ENCODE peak calls at places on chromosomes 3 and 15, in eight cellular contexts. S is SK-N-SH; X is effector memory CD4-positive, alpha-beta T cell; G is H1; N is PC-9; A is IMR-90; V is neural progenitor cell; T is uterus. D is an unnamed sample. For H3K4me1, the result is how much of the 10 kb centered on the place peaks cover.

GRCh38 chr15:39285663-39286062 is 295.2 kb upstream of the THBS1 start:
- DNase-seq in A (peak), N (no peak), S (no peak), V (no peak), G (no peak), T (no peak), X (no peak), D (no peak)

GRCh38 chr3:40382617-40382979 is 4.4 kb upstream of the ENTPD3 start:
- DNase-seq in A (no peak), V (no peak), T (no peak), X (no peak), N (no peak), G (no peak), S (no peak), D (no peak)

GRCh38 chr3:156449712-156450574 is 105.0 kb downstream of the SSR3 start:
- DNase-seq in V (peak), N (no peak), G (no peak), X (no peak), S (peak), T (no peak), A (peak), D (no peak)

GRCh38 chr3:172562881-172563835 is 39.9 kb upstream of the TNFSF10 start:
- DNase-seq in G (no peak), A (peak), V (no peak), X (no peak), S (no peak), T (no peak), N (peak), D (no peak)

GRCh38 chr3:53026423-53027162 is 19.3 kb downstream of the SFMBT1 start:
- DNase-seq in T (no peak), N (no peak), V (no peak), A (no peak), S (no peak), G (no peak), X (no peak), D (peak)

GRCh38 chr3:196207159-196207832 is 3.9 kb downstream of the ZDHHC19 start:
- DNase-seq in G (no peak), A (no peak), V (peak), T (no peak), S (peak), X (no peak), N (no peak), D (no peak)

GRCh38 chr3:74633021-74633420 is 18.6 kb upstream of the CNTN3 start:
- DNase-seq in G (no peak), V (no peak), S (no peak), A (peak), N (no peak), X (no peak), T (no peak), D (no peak)

GRCh38 chr15:46277994-46278885 is 643.4 kb downstream of the SQOR start:
- DNase-seq in T (no peak), S (peak), V (peak), G (no peak), N (no peak), A (no peak), X (no peak), D (no peak)

GRCh38 chr3:176814252-176814651 is 383.0 kb downstream of the TBL1XR1 start:
- DNase-seq in X (no peak), N (peak), T (no peak), G (peak), V (peak), S (peak), A (peak), D (peak)

GRCh38 chr3:15476378-15476777 is 45.1 kb downstream of the COLQ start:
- DNase-seq in V (no peak), N (no peak), A (peak), T (no peak), X (no peak), S (no peak), G (no peak), D (no peak)

GRCh38 chr3:14152233-14152962 is 26.0 kb downstream of the XPC start:
- DNase-seq in V (peak), S (no peak), G (no peak), X (no peak), N (no peak), A (no peak), T (no peak), D (peak)

GRCh38 chr15:98442379-98442833 is 205.9 kb upstream of the IGF1R start:
- DNase-seq in S (peak), T (peak), X (no peak), V (peak), N (peak), G (peak), A (peak), D (peak)

GRCh38 chr3:60146121-60146520 is 1096.3 kb upstream of the CFAP20DC start:
- DNase-seq in X (no peak), N (no peak), G (no peak), V (peak), A (no peak), T (no peak), S (no peak), D (no peak)

GRCh38 chr3:181948286-181948685 is 236.6 kb downstream of the SOX2 start:
- DNase-seq in A (no peak), G (no peak), S (no peak), X (no peak), V (peak), N (peak), T (no peak), D (peak)

DNA sequence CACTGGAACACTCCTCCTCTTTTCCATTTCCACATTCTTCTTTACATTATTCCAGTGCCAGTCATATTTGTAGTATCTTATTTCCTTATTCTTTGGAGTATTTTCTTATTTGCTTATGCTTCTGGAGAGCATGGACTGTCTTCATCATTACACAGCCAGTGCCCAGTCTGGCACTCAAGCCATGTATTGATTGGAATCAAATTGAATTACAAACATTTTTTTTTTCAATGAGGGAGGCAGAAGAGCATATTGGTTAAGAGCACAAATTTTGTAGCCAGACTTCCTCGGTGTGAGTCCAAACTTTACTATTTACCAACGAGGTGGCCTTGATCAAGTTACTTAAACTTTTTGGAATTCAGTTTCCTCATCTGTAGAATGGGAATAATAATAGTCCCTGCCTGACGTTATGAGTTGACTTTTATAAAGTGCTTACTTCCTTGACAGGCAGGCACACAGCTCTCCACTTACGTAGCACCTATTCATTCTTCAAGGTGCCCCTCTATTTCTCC is 186.6 kb upstream of the BCL6 start:
- DNase-seq in X (no peak), N (no peak), V (no peak), G (no peak), S (no peak), T (no peak), A (no peak), D (no peak)
- H3K4me1 ChIP-seq in X (under half), N (under half), V (under half), G (under half), S (under half), T (under half), A (under half), D (under half)

GRCh38 chr15:76335129-76335850 is 1.3 kb upstream of the ISL2 start:
- DNase-seq in G (peak), N (no peak), T (no peak), S (no peak), A (no peak), V (peak), X (no peak), D (no peak)
- H3K4me3 ChIP-seq in G (peak), N (no peak), T (no peak), S (peak), A (peak), V (peak), X (peak), D (peak)

GRCh38 chr3:4979401-4980228 is at the start of gene BHLHE40:
- DNase-seq in X (no peak), V (peak), T (no peak), A (no peak), N (no peak), G (peak), S (peak), D (no peak)

GRCh38 chr3:4977889-4978258 is 1.4 kb upstream of the BHLHE40 start:
- DNase-seq in T (no peak), S (no peak), X (no peak), N (no peak), A (no peak), V (no peak), G (no peak), D (no peak)

GRCh38 chr3:4978259-4978965 is 825 bp upstream of the BHLHE40 start:
- DNase-seq in X (peak), N (peak), V (peak), G (peak), T (peak), A (peak), S (peak), D (peak)

GRCh38 chr3:4980229-4981159 is 1.3 kb downstream of the BHLHE40 start:
- DNase-seq in T (peak), A (peak), N (peak), V (peak), S (peak), X (peak), G (peak), D (peak)

DNA sequence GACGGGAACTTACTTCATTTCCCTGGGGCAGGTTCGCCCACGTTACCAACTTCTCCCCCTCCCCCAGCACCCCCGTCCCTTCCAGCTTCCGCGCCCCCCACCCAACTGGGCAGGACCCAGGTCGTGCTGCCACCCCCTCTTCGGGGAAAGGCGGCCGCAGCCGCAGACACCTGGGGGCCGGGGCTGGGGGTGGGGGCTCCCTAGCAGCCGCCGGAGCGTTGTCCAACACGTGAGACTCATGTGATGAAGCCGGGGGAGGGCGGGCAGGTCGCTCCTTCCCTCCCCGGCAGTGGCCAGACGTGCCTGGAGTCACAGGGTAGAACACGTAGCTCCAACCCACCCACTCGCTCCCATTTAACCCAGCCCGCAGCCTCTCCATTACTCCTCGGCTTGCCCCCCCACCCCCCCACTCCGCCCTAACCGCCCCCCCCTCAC is 254 bp upstream of the BHLHE40 start:
- DNase-seq in X (peak), N (peak), T (peak), V (peak), A (peak), G (no peak), S (peak), D (peak)
- H3K4me1 ChIP-seq in X (under half), N (under half), T (under half), V (under half), A (under half), G (under half), S (under half), D (under half)

GRCh38 chr15:74789741-74790079 is 7.8 kb downstream of the CSK start:
- DNase-seq in N (no peak), X (no peak), A (no peak), V (no peak), T (no peak), G (no peak), S (no peak), D (no peak)

GRCh38 chr15:74790080-74790916 is 8.4 kb downstream of the CSK start:
- DNase-seq in T (peak), G (no peak), A (peak), V (no peak), S (peak), X (no peak), N (peak), D (no peak)

GRCh38 chr15:74788042-74788715 is 6.3 kb downstream of the CSK start:
- DNase-seq in N (no peak), S (no peak), X (no peak), V (no peak), T (no peak), A (no peak), G (no peak), D (no peak)

GRCh38 chr15:74788716-74789151 is 6.9 kb downstream of the CSK start:
- DNase-seq in G (no peak), S (no peak), X (peak), T (no peak), V (peak), N (no peak), A (no peak), D (no peak)

DNA sequence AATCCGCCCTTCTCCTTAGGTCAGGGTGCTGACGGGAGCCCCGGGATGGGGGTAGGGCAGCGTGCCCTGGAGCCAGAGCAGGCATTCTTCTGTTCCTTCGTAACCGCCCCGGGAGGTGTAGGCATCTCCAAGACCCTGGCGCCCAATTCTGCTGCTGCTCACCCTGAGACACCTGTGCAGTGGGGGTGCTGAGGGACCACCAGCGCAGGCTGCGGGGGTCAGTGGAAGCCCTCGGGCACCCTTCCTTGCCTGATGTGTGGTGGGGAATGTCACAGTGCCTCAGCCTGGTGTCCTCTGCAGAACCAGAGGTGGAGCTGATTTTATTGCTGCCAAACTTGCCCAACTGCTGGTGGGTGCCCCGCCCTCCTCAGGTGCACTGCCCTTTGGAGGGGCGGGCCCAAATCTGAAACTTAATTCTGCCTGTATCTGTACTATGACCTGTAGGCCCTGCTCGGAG is 7.3 kb downstream of the CSK start:
- DNase-seq in G (no peak), V (no peak), X (no peak), N (peak), A (no peak), S (no peak), T (no peak), D (peak)
- H3K4me3 ChIP-seq in G (no peak), V (no peak), X (peak), N (no peak), A (no peak), S (no peak), T (no peak), D (no peak)

D was measured in Caco-2.